ENCODE peak calls at places on chromosome 9, in seven cellular contexts. O is renal cortical epithelial cell; C is NCI-H187; V is T-helper 2 cell; L is T47D; T is CD8-positive, alpha-beta memory T cell; B is effector CD4-positive, alpha-beta T cell. D is an unnamed sample.

GRCh38 chr9:129253820-129254381 is 75.8 kb upstream of the IER5L start:
- DNase-seq in O (no peak), C (no peak), V (no peak), L (no peak), T (no peak), B (no peak), D (no peak)

GRCh38 chr9:32376295-32376694 is 8.1 kb upstream of the ACO1 start:
- DNase-seq in O (no peak), C (no peak), V (no peak), L (no peak), T (no peak), B (no peak), D (no peak)

GRCh38 chr9:127971357-127972315 is 9.2 kb downstream of the EEIG1 start:
- DNase-seq in O (no peak), C (no peak), V (no peak), L (no peak), T (peak), B (no peak), D (peak)

GRCh38 chr9:136156216-136157120 is 37.8 kb upstream of the TMEM250 start:
- DNase-seq in O (no peak), C (no peak), V (no peak), L (no peak), T (no peak), B (no peak), D (no peak)

GRCh38 chr9:130172161-130172857 is at the start of gene NCS1:
- DNase-seq in O (no peak), C (peak), V (no peak), L (peak), T (peak), B (no peak), D (peak)

GRCh38 chr9:38380230-38380871 is 12.2 kb upstream of the ALDH1B1 start:
- DNase-seq in O (no peak), C (no peak), V (no peak), L (no peak), T (no peak), B (no peak), D (peak)

GRCh38 chr9:119365291-119366027 is 3.8 kb downstream of the BRINP1 start:
- DNase-seq in O (peak), C (no peak), V (no peak), L (peak), T (no peak), B (no peak), D (peak)

GRCh38 chr9:2164268-2164667 is 149.1 kb downstream of the SMARCA2 start:
- DNase-seq in O (no peak), C (no peak), V (no peak), L (no peak), T (no peak), B (no peak), D (no peak)

GRCh38 chr9:2228132-2228531 is 213.0 kb downstream of the SMARCA2 start:
- DNase-seq in O (no peak), C (peak), V (no peak), L (no peak), T (no peak), B (no peak), D (peak)

GRCh38 chr9:90455316-90455715 is 187.3 kb downstream of the DIRAS2 start:
- DNase-seq in O (no peak), C (no peak), V (no peak), L (no peak), T (no peak), B (no peak), D (no peak)

GRCh38 chr9:110183208-110184145 is 24.5 kb downstream of the C9orf152 start:
- DNase-seq in O (peak), C (peak), V (no peak), L (peak), T (peak), B (peak), D (peak)

GRCh38 chr9:88197781-88198345 is 59.6 kb upstream of the SPATA31C2 start:
- DNase-seq in O (peak), C (no peak), V (no peak), L (peak), T (no peak), B (no peak), D (peak)

GRCh38 chr9:130997925-130998595 is 10.9 kb upstream of the LAMC3 start:
- DNase-seq in O (peak), C (peak), V (no peak), L (peak), T (no peak), B (peak), D (peak)

GRCh38 chr9:125997510-125997823 is 250.3 kb downstream of the PBX3 start:
- DNase-seq in O (no peak), C (peak), V (no peak), L (no peak), T (no peak), B (no peak), D (no peak)

D was measured in kidney tubule cell.